ENCODE peak calls at places on chromosomes 4 and X, in four cellular contexts. B, V, Z and A are unnamed samples.

GRCh38 chr4:5142726-5143125 is 91.4 kb downstream of the STK32B start:
- DNase-seq in B (peak; percentile 9), V (no peak), Z (no peak), A (no peak)

GRCh38 chr4:77264826-77265225 is 107.8 kb downstream of the CCNG2 start:
- DNase-seq in V (no peak), Z (no peak), B (no peak), A (no peak)

GRCh38 chr4:15400911-15401671 is 26.7 kb upstream of the C1QTNF7 start:
- DNase-seq in B (peak; percentile 25), Z (no peak), V (no peak), A (no peak)

GRCh38 chrX:44918722-44919121 is 45.7 kb downstream of the KDM6A start:
- DNase-seq in B (no peak), V (no peak), Z (no peak), A (no peak)

GRCh38 chr4:36900446-36900987 is 344.0 kb upstream of the NWD2 start:
- DNase-seq in V (no peak), B (no peak), Z (no peak), A (no peak)

GRCh38 chr4:123889376-123889945 is 492.9 kb downstream of the SPRY1 start:
- DNase-seq in Z (no peak), V (no peak), B (no peak), A (no peak)

GRCh38 chrX:72029473-72030411 is 102.0 kb downstream of the RTL5 start:
- DNase-seq in Z (no peak), V (no peak), B (no peak), A (no peak)

GRCh38 chr4:111842336-111842735 is 302.9 kb upstream of the FAM241A start:
- DNase-seq in V (no peak), B (no peak), Z (no peak), A (no peak)

GRCh38 chr4:48153791-48154550 is 19.9 kb upstream of the TXK start:
- DNase-seq in V (no peak), B (no peak), Z (no peak), A (no peak)

GRCh38 chr4:7007944-7008343 is 35.2 kb upstream of the TADA2B start:
- DNase-seq in V (no peak), B (no peak), Z (no peak), A (no peak)

GRCh38 chr4:155758500-155759371 is at the start of gene GUCY1B1:
- DNase-seq in Z (peak; percentile 70), B (peak; percentile 68), V (peak; percentile 24), A (peak; percentile 75)

GRCh38 chrX:36434521-36434920 is 515.0 kb downstream of the CFAP47 start:
- DNase-seq in B (no peak), V (no peak), Z (no peak), A (no peak)

GRCh38 chr4:2929469-2929868 is 33.7 kb downstream of the NOP14 start:
- DNase-seq in B (no peak), Z (no peak), V (no peak), A (peak; percentile 21)

GRCh38 chr4:8192748-8193738 is 6.0 kb upstream of the SH3TC1 start:
- DNase-seq in V (no peak), Z (no peak), B (peak; percentile 81), A (peak; percentile 90)

GRCh38 chr4:78292336-78292735 is 235.2 kb downstream of the FRAS1 start:
- DNase-seq in Z (no peak), V (no peak), B (no peak), A (no peak)

GRCh38 chrX:16633754-16634153 is 16.2 kb upstream of the S100G start:
- DNase-seq in Z (no peak), V (no peak), B (no peak), A (no peak)

GRCh38 chr4:22202351-22203343 is 254.1 kb upstream of the KCNIP4 start:
- DNase-seq in Z (no peak), B (peak; percentile 5), V (no peak), A (no peak)

GRCh38 chr4:13783800-13784411 is 156.4 kb upstream of the BOD1L1 start:
- DNase-seq in V (no peak), Z (no peak), B (no peak), A (no peak)

GRCh38 chr4:37822220-37822619 is 4.3 kb upstream of the PGM2 start:
- DNase-seq in V (no peak), B (no peak), Z (no peak), A (no peak)

GRCh38 chr4:40648742-40649281 is 19.1 kb upstream of the RBM47 start:
- DNase-seq in B (no peak), Z (no peak), V (no peak), A (no peak)

GRCh38 chr4:158461336-158461735 is 60.3 kb upstream of the RXFP1 start:
- DNase-seq in Z (no peak), B (no peak), V (no peak), A (no peak)

GRCh38 chr4:89071311-89071710 is 14.3 kb upstream of the FAM13A start:
- DNase-seq in Z (no peak), V (no peak), B (no peak), A (no peak)

GRCh38 chr4:86223472-86223871 is 136.4 kb downstream of the MAPK10 start:
- DNase-seq in B (no peak), Z (no peak), V (no peak), A (no peak)

GRCh38 chr4:121562833-121563232 is 133.9 kb downstream of the ANXA5 start:
- DNase-seq in V (no peak), B (no peak), Z (no peak), A (no peak)

GRCh38 chr4:83546796-83547195 is 10.9 kb downstream of the GPAT3 start:
- DNase-seq in Z (no peak), V (no peak), B (no peak), A (no peak)

GRCh38 chr4:56040842-56041241 is 92.1 kb downstream of the CEP135 start:
- DNase-seq in V (no peak), B (no peak), Z (no peak), A (no peak)

GRCh38 chr4:139560396-139561084 is 4.5 kb upstream of the SETD7 start:
- DNase-seq in Z (no peak), V (no peak), B (no peak), A (no peak)

GRCh38 chrX:50988649-50989048 is 78.1 kb downstream of the BMP15 start:
- DNase-seq in V (no peak), Z (no peak), B (peak; percentile 21), A (no peak)

GRCh38 chr4:160143574-160143973 is 1040.7 kb downstream of the RAPGEF2 start:
- DNase-seq in Z (no peak), B (no peak), V (no peak), A (no peak)

GRCh38 chr4:42786350-42787070 is 106.0 kb upstream of the GRXCR1 start:
- DNase-seq in V (no peak), B (no peak), Z (no peak), A (no peak)

GRCh38 chrX:154549766-154550165 is 2.3 kb downstream of the IKBKG start:
- DNase-seq in Z (no peak), V (no peak), B (no peak), A (no peak)

GRCh38 chr4:77092832-77093800 is 17.3 kb upstream of the CCNI start:
- DNase-seq in V (no peak), Z (no peak), B (no peak), A (no peak)

GRCh38 chr4:182802621-182803020 is 114.6 kb downstream of the DCTD start:
- DNase-seq in B (no peak), Z (no peak), V (no peak), A (no peak)

GRCh38 chr4:83852085-83852451 is 316.2 kb downstream of the GPAT3 start:
- DNase-seq in Z (no peak), V (no peak), B (no peak), A (no peak)

GRCh38 chr4:169239236-169239905 is 31.4 kb downstream of the SH3RF1 start:
- DNase-seq in V (no peak), Z (no peak), B (no peak), A (no peak)